ENCODE peak calls at places on chromosomes 12 and 14, in seven cellular contexts. O is progenitor cell of endocrine pancreas; Y is lung; N is A549; G is AG09319; U is heart left ventricle; P is CD8-positive, alpha-beta T cell. H is an unnamed sample.

GRCh38 chr12:34403706-34404376 is 381.5 kb downstream of the ALG10 start:
- DNase-seq in Y (peak; percentile 24), U (peak; percentile 21), O (peak; percentile 7), G (no peak), N (no peak), P (peak; percentile 1), H (peak; percentile 1)

GRCh38 chr14:74616507-74616906 is 4.5 kb upstream of the LTBP2 start:
- DNase-seq in G (no peak), O (no peak), N (peak; percentile 61), P (no peak), Y (no peak), U (peak; percentile 67), H (no peak)

GRCh38 chr12:13095266-13095995 is 8.0 kb downstream of the GSG1 start:
- DNase-seq in U (no peak), Y (no peak), G (no peak), N (no peak), O (no peak), P (no peak), H (no peak)

GRCh38 chr12:922297-922696 is 27.2 kb downstream of the RAD52 start:
- DNase-seq in U (no peak), N (no peak), G (no peak), P (no peak), O (no peak), Y (no peak), H (no peak)

GRCh38 chr12:114888928-114889327 is 205.0 kb upstream of the TBX3 start:
- DNase-seq in P (no peak), G (no peak), N (no peak), U (no peak), O (no peak), Y (no peak), H (no peak)

GRCh38 chr12:98752726-98753125 is 107.6 kb downstream of the APAF1 start:
- DNase-seq in G (no peak), O (no peak), P (no peak), Y (no peak), U (no peak), N (peak; percentile 6), H (no peak)

GRCh38 chr12:87157791-87158190 is 871.4 kb downstream of the C12orf50 start:
- DNase-seq in Y (no peak), P (no peak), N (peak; percentile 85), O (no peak), G (peak; percentile 69), U (no peak), H (no peak)

GRCh38 chr12:46770501-46771183 is 55.2 kb downstream of the SLC38A4 start:
- DNase-seq in Y (no peak), G (no peak), O (no peak), U (peak; percentile 27), N (no peak), P (no peak), H (no peak)

GRCh38 chr14:29240046-29240445 is 473.5 kb downstream of the FOXG1 start:
- DNase-seq in U (no peak), Y (no peak), P (no peak), G (no peak), O (no peak), N (peak; percentile 11), H (no peak)

GRCh38 chr14:35959835-35960234 is 133.7 kb downstream of the BRMS1L start:
- DNase-seq in U (no peak), O (no peak), Y (no peak), G (no peak), P (no peak), N (peak; percentile 35), H (no peak)

GRCh38 chr14:91399868-91400640 is 17.6 kb downstream of the CCDC88C start:
- DNase-seq in P (peak; percentile 46), N (no peak), Y (no peak), G (no peak), O (no peak), U (no peak), H (peak; percentile 70)

GRCh38 chr14:61351457-61351856 is 30.1 kb downstream of the PRKCH start:
- DNase-seq in Y (no peak), P (no peak), N (no peak), G (no peak), O (no peak), U (no peak), H (no peak)

GRCh38 chr12:91037301-91037700 is 20.5 kb downstream of the KERA start:
- DNase-seq in G (peak; percentile 71), Y (no peak), P (no peak), U (no peak), O (no peak), N (no peak), H (no peak)

GRCh38 chr12:26830783-26831601 is 2.0 kb downstream of the ITPR2 start:
- DNase-seq in Y (no peak), P (no peak), U (no peak), G (no peak), O (no peak), N (no peak), H (no peak)

GRCh38 chr12:26831959-26832816 is 806 bp downstream of the ITPR2 start:
- DNase-seq in O (peak; percentile 45), N (peak; percentile 77), Y (peak; percentile 65), U (peak; percentile 66), P (peak; percentile 63), G (no peak), H (peak; percentile 78)

GRCh38 chr12:26833692-26834168 is 736 bp upstream of the ITPR2 start:
- DNase-seq in Y (peak; percentile 61), N (peak; percentile 32), U (peak; percentile 33), G (no peak), P (peak; percentile 38), O (peak; percentile 54), H (peak; percentile 63)

GRCh38 chr12:26830358-26830757 is 2.6 kb downstream of the ITPR2 start:
- DNase-seq in N (no peak), G (no peak), Y (no peak), P (no peak), U (no peak), O (no peak), H (no peak)

GRCh38 chr12:26832817-26833691 is at the start of gene ITPR2:
- DNase-seq in O (peak; percentile 99), U (peak; percentile 96), G (peak; percentile 54), P (peak; percentile 92), N (peak; percentile 88), Y (peak; percentile 95), H (peak; percentile 99)
- TF ChIP-seq CTCF in O (peak; percentile 60), U (peak; percentile 61), G (no peak), P (no peak), N (peak; percentile 60), Y (no peak), H (peak; percentile 66)

GRCh38 chr14:86788229-86788628 is 1204.8 kb downstream of the GALC start:
- DNase-seq in G (no peak), O (no peak), U (no peak), P (no peak), N (no peak), Y (no peak), H (no peak)

GRCh38 chr14:86796221-86797074 is 1196.5 kb downstream of the GALC start:
- DNase-seq in N (no peak), O (no peak), U (no peak), G (peak; percentile 42), Y (no peak), P (no peak), H (no peak)

GRCh38 chr14:86787782-86788181 is 1205.2 kb downstream of the GALC start:
- DNase-seq in P (no peak), U (no peak), O (no peak), N (no peak), G (no peak), Y (no peak), H (no peak)

GRCh38 chr14:86794689-86795088 is 1198.3 kb downstream of the GALC start:
- DNase-seq in U (no peak), P (no peak), O (no peak), G (no peak), Y (no peak), N (no peak), H (no peak)

GRCh38 chr14:86790408-86791364 is 1202.3 kb downstream of the GALC start:
- DNase-seq in N (no peak), O (no peak), U (no peak), Y (no peak), G (no peak), P (no peak), H (no peak)
- TF ChIP-seq CTCF in N (no peak), O (no peak), U (no peak), Y (no peak), G (no peak), P (no peak), H (no peak)

GRCh38 chr14:34874386-34875030 is 652 bp downstream of the BAZ1A start:
- DNase-seq in U (peak; percentile 35), P (peak; percentile 56), O (peak; percentile 39), Y (peak; percentile 54), G (no peak), N (peak; percentile 68), H (peak; percentile 59)
- TF ChIP-seq CTCF in U (peak; percentile 3), P (peak; percentile 23), O (no peak), Y (no peak), G (peak; percentile 24), N (no peak), H (peak; percentile 32)

GRCh38 chr14:88562831-88563686 is at the start of gene ZC3H14:
- DNase-seq in Y (peak; percentile 80), P (peak; percentile 86), G (peak; percentile 63), U (peak; percentile 86), O (peak; percentile 85), N (peak; percentile 91), H (peak; percentile 96)
- TF ChIP-seq CTCF in Y (no peak), P (no peak), G (no peak), U (peak; percentile 16), O (no peak), N (no peak), H (peak; percentile 42)

GRCh38 chr12:43733687-43734086 is 24.9 kb downstream of the PUS7L start:
- DNase-seq in N (no peak), U (no peak), O (no peak), G (no peak), Y (no peak), P (no peak), H (no peak)
- TF ChIP-seq CTCF in N (no peak), U (no peak), O (no peak), G (no peak), Y (no peak), P (no peak), H (no peak)

H was measured in GM10248.